ENCODE peak calls at places on chromosomes 3 and 15, in four cellular contexts. One of them, this sample, is unnamed.

GRCh38 chr3:95394286-95394685 is 1331.4 kb downstream of the NSUN3 start:
- DNase-seq in NCI-H2171: peak
- DNase-seq in cardiac septum: no peak
- DNase-seq in MG63: no peak
- DNase-seq in this sample: no peak

GRCh38 chr3:126149960-126150515 is 30.3 kb downstream of the ALDH1L1 start:
- DNase-seq in MG63: no peak
- DNase-seq in NCI-H2171: no peak
- DNase-seq in cardiac septum: no peak
- DNase-seq in this sample: peak

GRCh38 chr15:46131876-46132275 is 497.0 kb downstream of the SQOR start:
- DNase-seq in MG63: no peak
- DNase-seq in NCI-H2171: no peak
- DNase-seq in cardiac septum: no peak
- DNase-seq in this sample: no peak

GRCh38 chr15:83380026-83380425 is 67.1 kb upstream of the SH3GL3 start:
- DNase-seq in MG63: peak
- DNase-seq in NCI-H2171: no peak
- DNase-seq in cardiac septum: no peak
- DNase-seq in this sample: no peak

GRCh38 chr3:138950006-138950644 is 3.1 kb downstream of the FOXL2NB start:
- DNase-seq in NCI-H2171: peak
- DNase-seq in MG63: peak
- DNase-seq in cardiac septum: no peak
- DNase-seq in this sample: no peak

GRCh38 chr15:51103330-51103729 is 8.6 kb upstream of the TNFAIP8L3 start:
- DNase-seq in NCI-H2171: no peak
- DNase-seq in cardiac septum: no peak
- DNase-seq in MG63: no peak
- DNase-seq in this sample: no peak

GRCh38 chr3:100600181-100601042 is 9.0 kb upstream of the ADGRG7 start:
- DNase-seq in cardiac septum: no peak
- DNase-seq in MG63: no peak
- DNase-seq in NCI-H2171: peak
- DNase-seq in this sample: no peak

GRCh38 chr3:141387446-141388030 is 19.2 kb downstream of the ZBTB38 start:
- DNase-seq in cardiac septum: no peak
- DNase-seq in NCI-H2171: no peak
- DNase-seq in MG63: no peak
- DNase-seq in this sample: no peak

GRCh38 chr3:173614528-173614927 is 217.0 kb downstream of the NLGN1 start:
- DNase-seq in cardiac septum: no peak
- DNase-seq in MG63: no peak
- DNase-seq in NCI-H2171: no peak
- DNase-seq in this sample: no peak

GRCh38 chr3:4546346-4547178 is 53.4 kb downstream of the ITPR1 start:
- DNase-seq in cardiac septum: no peak
- DNase-seq in MG63: no peak
- DNase-seq in NCI-H2171: no peak
- DNase-seq in this sample: no peak

GRCh38 chr3:34212175-34212574 is 413.7 kb downstream of the PDCD6IP start:
- DNase-seq in NCI-H2171: no peak
- DNase-seq in MG63: peak
- DNase-seq in cardiac septum: no peak
- DNase-seq in this sample: no peak

GRCh38 chr3:177234121-177234520 is 36.8 kb upstream of the TBL1XR1 start:
- DNase-seq in NCI-H2171: no peak
- DNase-seq in MG63: no peak
- DNase-seq in cardiac septum: no peak
- DNase-seq in this sample: no peak

GRCh38 chr3:185711255-185711870 is 113.5 kb downstream of the IGF2BP2 start:
- DNase-seq in NCI-H2171: no peak
- DNase-seq in MG63: no peak
- DNase-seq in cardiac septum: no peak
- DNase-seq in this sample: no peak

GRCh38 chr3:151660890-151661289 is 72.8 kb upstream of the AADACL2 start:
- DNase-seq in NCI-H2171: no peak
- DNase-seq in MG63: no peak
- DNase-seq in cardiac septum: no peak
- DNase-seq in this sample: no peak

GRCh38 chr3:165523801-165524200 is 313.4 kb downstream of the BCHE start:
- DNase-seq in cardiac septum: no peak
- DNase-seq in NCI-H2171: no peak
- DNase-seq in MG63: no peak
- DNase-seq in this sample: no peak

GRCh38 chr3:122942937-122943827 is 84.4 kb downstream of the SEMA5B start:
- DNase-seq in NCI-H2171: no peak
- DNase-seq in cardiac septum: peak
- DNase-seq in MG63: peak
- DNase-seq in this sample: peak

GRCh38 chr3:60650171-60650570 is 601.1 kb downstream of the FHIT start:
- DNase-seq in cardiac septum: no peak
- DNase-seq in NCI-H2171: no peak
- DNase-seq in MG63: no peak
- DNase-seq in this sample: no peak

GRCh38 chr3:81758275-81758674 is 3.2 kb downstream of the GBE1 start:
- DNase-seq in MG63: peak
- DNase-seq in NCI-H2171: no peak
- DNase-seq in cardiac septum: no peak
- DNase-seq in this sample: no peak

GRCh38 chr3:37145607-37146006 is 28.8 kb downstream of the LRRFIP2 start:
- DNase-seq in NCI-H2171: no peak
- DNase-seq in cardiac septum: no peak
- DNase-seq in MG63: no peak
- DNase-seq in this sample: no peak

GRCh38 chr3:87982421-87982820 is 76.4 kb downstream of the CGGBP1 start:
- DNase-seq in MG63: no peak
- DNase-seq in NCI-H2171: no peak
- DNase-seq in cardiac septum: no peak
- DNase-seq in this sample: no peak

GRCh38 chr15:45179221-45179985 is 8.4 kb downstream of the SHF start:
- DNase-seq in NCI-H2171: no peak
- DNase-seq in MG63: no peak
- DNase-seq in cardiac septum: no peak
- DNase-seq in this sample: no peak

GRCh38 chr3:69853033-69853432 is 113.8 kb downstream of the MITF start:
- DNase-seq in cardiac septum: no peak
- DNase-seq in NCI-H2171: no peak
- DNase-seq in MG63: no peak
- DNase-seq in this sample: no peak

GRCh38 chr3:120274739-120275167 is 10.3 kb downstream of the GPR156 start:
- DNase-seq in cardiac septum: no peak
- DNase-seq in MG63: peak
- DNase-seq in NCI-H2171: no peak
- DNase-seq in this sample: peak

GRCh38 chr3:9947025-9947995 is 4.9 kb downstream of the PRRT3 start:
- DNase-seq in NCI-H2171: peak
- DNase-seq in cardiac septum: peak
- DNase-seq in MG63: peak
- DNase-seq in this sample: peak

GRCh38 chr15:79978694-79979519 is 7.9 kb upstream of the BCL2A1 start:
- DNase-seq in MG63: peak
- DNase-seq in cardiac septum: no peak
- DNase-seq in NCI-H2171: no peak
- DNase-seq in this sample: peak

GRCh38 chr15:64905119-64905831 is 6.4 kb upstream of the ANKDD1A start:
- DNase-seq in NCI-H2171: peak
- DNase-seq in cardiac septum: peak
- DNase-seq in MG63: peak
- DNase-seq in this sample: peak

GRCh38 chr3:129618901-129619671 is 12.6 kb upstream of the PLXND1 start:
- DNase-seq in MG63: no peak
- DNase-seq in cardiac septum: no peak
- DNase-seq in NCI-H2171: no peak
- DNase-seq in this sample: no peak